ENCODE peak calls at places on chromosome 6, in five cellular contexts. L, X, Q, H and D are unnamed samples.

GRCh38 chr6:28360961-28361360 is 11.2 kb downstream of the ZKSCAN3 start:
- DNase-seq in L (no peak), X (no peak), Q (no peak), H (no peak), D (no peak)

GRCh38 chr6:26336355-26337198 is 28.4 kb upstream of the BTN3A2 start:
- DNase-seq in L (no peak), X (no peak), Q (no peak), H (no peak), D (no peak)

GRCh38 chr6:140774080-140774505 is 1358.6 kb upstream of the GJE1 start:
- DNase-seq in L (no peak), X (no peak), Q (no peak), H (no peak), D (no peak)

GRCh38 chr6:110357696-110358535 is at the start of gene METTL24:
- DNase-seq in L (no peak), X (peak), Q (no peak), H (no peak), D (no peak)

GRCh38 chr6:170147832-170148708 is 142.8 kb downstream of the DLL1 start:
- DNase-seq in L (peak), X (no peak), Q (no peak), H (no peak), D (no peak)

GRCh38 chr6:159608961-159609673 is 83.9 kb downstream of the SOD2 start:
- DNase-seq in L (no peak), X (peak), Q (peak), H (no peak), D (no peak)

GRCh38 chr6:41352396-41352795 is 17.0 kb downstream of the NCR2 start:
- DNase-seq in L (no peak), X (no peak), Q (no peak), H (no peak), D (peak)

GRCh38 chr6:41025966-41026365 is 13.1 kb downstream of the UNC5CL start:
- DNase-seq in L (no peak), X (no peak), Q (no peak), H (no peak), D (no peak)

GRCh38 chr6:26602262-26602661 is 5.5 kb downstream of the ABT1 start:
- DNase-seq in L (no peak), X (no peak), Q (no peak), H (no peak), D (no peak)

GRCh38 chr6:34196116-34196832 is 40.4 kb upstream of the HMGA1 start:
- DNase-seq in L (peak), X (peak), Q (peak), H (peak), D (no peak)

GRCh38 chr6:143940011-143940597 is 68.0 kb downstream of the PLAGL1 start:
- DNase-seq in L (peak), X (peak), Q (peak), H (no peak), D (no peak)

GRCh38 chr6:20447581-20448132 is 46.0 kb downstream of the E2F3 start:
- DNase-seq in L (no peak), X (no peak), Q (no peak), H (no peak), D (no peak)

GRCh38 chr6:35926509-35927215 is 5.8 kb upstream of the SRPK1 start:
- DNase-seq in L (no peak), X (no peak), Q (no peak), H (no peak), D (no peak)

GRCh38 chr6:159913862-159914564 is 23.2 kb downstream of the MAS1 start:
- DNase-seq in L (no peak), X (no peak), Q (no peak), H (no peak), D (no peak)

GRCh38 chr6:29680416-29680815 is 536 bp downstream of the ZFP57 start:
- DNase-seq in L (no peak), X (no peak), Q (no peak), H (no peak), D (no peak)

GRCh38 chr6:133917781-133918180 is 28.9 kb downstream of the TCF21 start:
- DNase-seq in L (no peak), X (no peak), Q (no peak), H (no peak), D (no peak)

GRCh38 chr6:109527989-109528388 is 45.0 kb upstream of the ZBTB24 start:
- DNase-seq in L (no peak), X (no peak), Q (peak), H (no peak), D (no peak)

GRCh38 chr6:162421004-162421403 is 306.6 kb downstream of the PRKN start:
- DNase-seq in L (no peak), X (no peak), Q (no peak), H (no peak), D (no peak)

GRCh38 chr6:169428532-169428931 is 174.9 kb upstream of the THBS2 start:
- DNase-seq in L (no peak), X (peak), Q (no peak), H (no peak), D (no peak)

GRCh38 chr6:90691823-90692222 is 105.0 kb upstream of the MAP3K7 start:
- DNase-seq in L (no peak), X (no peak), Q (no peak), H (no peak), D (no peak)

GRCh38 chr6:14349507-14349906 is 231.9 kb downstream of the CD83 start:
- DNase-seq in L (no peak), X (no peak), Q (no peak), H (no peak), D (no peak)

GRCh38 chr6:45675634-45676033 is 297.9 kb upstream of the SUPT3H start:
- DNase-seq in L (no peak), X (no peak), Q (no peak), H (no peak), D (peak)

GRCh38 chr6:126773122-126773805 is 345.2 kb upstream of the RSPO3 start:
- DNase-seq in L (no peak), X (no peak), Q (no peak), H (no peak), D (no peak)

GRCh38 chr6:165231177-165231576 is 78.2 kb downstream of the C6orf118 start:
- DNase-seq in L (no peak), X (no peak), Q (no peak), H (no peak), D (no peak)

DNA sequence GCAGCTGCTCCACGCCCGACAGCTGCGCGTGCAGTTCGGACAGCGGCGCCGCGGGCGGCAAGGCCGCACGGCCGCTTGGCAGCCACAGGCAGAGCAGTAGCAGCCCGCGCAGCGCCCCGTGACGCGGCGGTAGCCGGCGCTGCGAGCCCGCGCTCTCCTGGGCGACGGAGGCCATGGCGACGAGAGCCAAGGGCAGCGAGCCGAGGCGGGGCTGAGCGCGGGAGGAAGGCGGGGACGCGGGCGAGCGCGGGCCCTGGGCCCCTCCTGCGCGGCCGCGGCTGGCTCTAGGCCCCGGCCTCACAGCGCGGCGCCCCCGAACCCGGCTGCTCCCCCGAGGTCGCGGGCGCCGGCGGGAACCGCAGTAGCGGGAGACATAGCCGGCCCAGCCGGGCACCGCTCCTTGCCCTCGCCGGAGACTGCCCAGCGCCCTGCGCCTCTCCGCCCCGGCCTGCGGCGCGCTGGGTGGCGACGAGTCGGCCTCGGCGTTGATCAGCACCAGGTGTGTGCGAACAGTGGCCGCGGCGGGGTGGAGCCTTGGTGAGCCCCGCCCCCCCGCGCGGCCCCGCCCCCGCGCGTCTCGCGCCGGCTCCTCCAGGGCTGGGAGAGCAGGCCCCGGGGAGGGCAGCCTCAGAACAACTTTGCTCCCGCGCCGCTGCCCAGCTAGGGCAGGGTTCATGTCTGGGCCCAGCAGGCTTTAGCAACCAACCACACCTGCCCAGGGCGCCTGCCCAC is at the start of gene LRP11:
- DNase-seq in L (peak), X (peak), Q (peak), H (peak), D (peak)
- TF ChIP-seq POLR2A in L (peak), X (peak), Q (peak), H (peak), D (no peak)

DNA sequence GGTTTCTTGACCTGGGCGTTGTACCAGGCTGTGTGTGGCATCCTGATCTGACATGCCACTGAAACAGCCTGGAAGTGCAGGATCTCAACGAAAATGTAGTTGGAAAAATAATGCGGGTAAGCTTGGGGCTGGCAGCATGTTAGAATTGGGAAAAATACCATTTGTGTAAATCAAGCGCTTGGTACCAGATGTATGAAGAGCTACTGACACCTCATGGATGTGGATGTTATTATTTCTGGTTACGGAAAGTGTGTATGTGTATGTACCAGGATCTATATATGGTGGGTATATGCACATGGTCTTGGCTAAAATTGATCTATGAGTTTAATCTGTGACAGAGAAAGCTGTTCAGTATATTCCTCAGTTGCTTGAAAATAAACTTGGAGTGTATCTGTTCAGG is 22.7 kb downstream of the HIVEP1 start:
- DNase-seq in L (no peak), X (no peak), Q (no peak), H (no peak), D (no peak)
- H3K27ac ChIP-seq in L (no peak), X (no peak), Q (no peak), H (no peak), D (no peak)

DNA sequence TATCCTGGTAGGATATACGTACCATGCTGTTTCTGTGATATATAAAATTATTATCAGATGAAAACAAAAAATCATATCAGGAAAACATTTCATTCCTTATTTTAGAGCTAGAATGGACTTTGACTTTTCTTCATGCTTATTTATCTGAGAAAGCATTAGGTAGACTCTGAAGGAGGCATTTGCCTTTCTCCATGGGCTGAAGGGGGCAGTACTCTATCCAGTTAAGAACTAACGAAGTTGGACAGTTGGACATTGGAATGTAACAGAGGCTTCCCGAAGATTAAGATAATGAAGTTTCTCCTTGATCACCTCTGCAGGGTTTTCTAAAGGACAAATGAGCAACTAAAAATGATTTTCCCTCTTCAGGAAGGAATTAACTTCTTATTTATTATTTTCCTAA is 234.0 kb downstream of the SAMD5 start:
- DNase-seq in L (no peak), X (no peak), Q (no peak), H (no peak), D (no peak)
- TF ChIP-seq CTCF in L (no peak), X (no peak), Q (no peak), H (no peak), D (no peak)

GRCh38 chr6:2857580-2858337 is 16.1 kb upstream of the SERPINB1 start:
- DNase-seq in L (peak), X (peak), Q (peak), H (no peak), D (no peak)
- TF ChIP-seq POLR2A in L (no peak), X (peak), Q (no peak), H (no peak), D (no peak)

DNA sequence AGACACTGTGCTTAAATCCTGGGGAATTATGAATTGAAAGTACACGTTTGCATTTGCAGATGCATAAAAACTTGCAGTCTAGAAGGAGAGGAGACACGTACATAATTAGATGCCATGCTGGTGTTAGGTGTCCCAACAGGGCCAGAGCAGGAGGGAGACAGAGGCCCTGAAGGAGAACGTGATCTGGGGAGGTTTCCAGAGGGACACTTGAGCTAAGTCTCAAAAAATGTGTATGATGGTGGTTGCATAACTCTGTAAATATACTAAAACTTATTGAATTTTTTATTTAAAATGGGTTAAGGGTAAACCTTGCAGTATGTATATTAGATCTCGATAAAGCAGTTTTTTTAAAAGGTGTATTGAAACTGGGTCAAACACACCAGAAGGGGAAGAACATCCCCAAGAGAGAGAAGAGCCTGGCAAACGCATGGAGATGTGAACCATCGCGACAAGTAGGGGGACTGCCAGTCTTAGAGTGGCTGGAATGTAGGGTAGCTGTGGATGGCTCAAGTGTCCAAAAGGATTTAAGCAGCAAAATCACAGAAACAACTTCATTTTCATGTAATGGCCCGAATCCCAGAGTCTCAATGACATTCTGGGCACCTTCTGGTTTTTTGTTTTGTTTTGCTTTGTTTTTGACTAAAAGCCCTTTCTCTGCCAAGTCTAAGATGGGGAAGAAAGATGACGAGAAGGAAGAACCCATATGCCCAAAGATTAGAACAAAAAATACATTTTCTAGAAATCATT is 15.3 kb downstream of the TRAF3IP2 start:
- DNase-seq in L (no peak), X (no peak), Q (no peak), H (no peak), D (no peak)
- H3K27ac ChIP-seq in L (peak), X (peak), Q (peak), H (no peak), D (peak)